ENCODE peak calls at places on chromosome 18, in nine cellular contexts. M is choroid plexus epithelial cell; K is WTC11; V is HL-60; X is HFFc6; U is glomerular endothelial cell; F is stimulated activated CD4-positive, alpha-beta T cell treated with anti-CD3 and anti-CD28 coated beads, Interleukin-1b, Interleukin-23, amount 100 ng/mL, for 1 hour; G is amniotic epithelial cell; E is HCT116. T is an unnamed sample.

GRCh38 chr18:13158428-13158827 is 60.1 kb upstream of the LDLRAD4 start:
- DNase-seq in M (no peak), K (no peak), V (no peak), X (no peak), U (no peak), F (no peak), G (no peak), E (no peak), T (no peak)

GRCh38 chr18:30280861-30281470 is 761.6 kb downstream of the DSC3 start:
- DNase-seq in M (peak; percentile 69), K (no peak), V (peak; percentile 36), X (peak; percentile 50), U (peak; percentile 42), F (no peak), G (peak; percentile 61), E (peak; percentile 34), T (no peak)

GRCh38 chr18:13433685-13434084 is 215.1 kb downstream of the LDLRAD4 start:
- DNase-seq in M (peak; percentile 42), K (no peak), V (no peak), X (no peak), U (no peak), F (no peak), G (peak; percentile 28), E (no peak), T (no peak)

GRCh38 chr18:52716926-52717325 is 376.9 kb downstream of the DCC start:
- DNase-seq in M (peak; percentile 69), K (peak; percentile 9), V (no peak), X (no peak), U (no peak), F (no peak), G (no peak), E (no peak), T (no peak)

GRCh38 chr18:14941792-14942191 is 193.8 kb downstream of the ANKRD30B start:
- DNase-seq in M (no peak), K (no peak), V (no peak), X (no peak), U (no peak), F (no peak), G (no peak), E (no peak), T (no peak)

GRCh38 chr18:74598350-74599001 is 806 bp downstream of the ZNF407 start:
- DNase-seq in M (peak; percentile 62), K (peak; percentile 45), V (peak; percentile 77), X (peak; percentile 37), U (no peak), F (peak; percentile 22), G (peak; percentile 29), E (peak; percentile 27), T (no peak)

GRCh38 chr18:61896767-61897166 is 4.0 kb upstream of the RNF152 start:
- DNase-seq in M (peak; percentile 58), K (no peak), V (no peak), X (peak; percentile 85), U (peak; percentile 23), F (no peak), G (peak; percentile 85), E (no peak), T (peak; percentile 52)

GRCh38 chr18:11081009-11081532 is 68.3 kb downstream of the PIEZO2 start:
- DNase-seq in M (no peak), K (no peak), V (no peak), X (no peak), U (no peak), F (no peak), G (no peak), E (no peak), T (no peak)

T was measured in ecto neural progenitor cell.